ENCODE peak calls at places on chromosomes 1 and 21, in five cellular contexts. E is OCI-LY7, R is aorta, B is coronary artery, O is mammary epithelial cell. L is an unnamed sample.

GRCh38 chr1:98336472-98337118 is 324.9 kb upstream of the SNX7 start:
- DNase-seq in E (no peak), R (no peak), B (no peak), O (no peak), L (no peak)

GRCh38 chr1:115781343-115781742 is 12.8 kb upstream of the CASQ2 start:
- DNase-seq in E (no peak), R (no peak), B (no peak), O (peak; percentile 95), L (peak; percentile 17)

GRCh38 chr21:15967661-15968060 is 237.9 kb downstream of the USP25 start:
- DNase-seq in E (no peak), R (no peak), B (no peak), O (peak; percentile 17), L (peak; percentile 11)

GRCh38 chr1:147541672-147542548 is 609 bp downstream of the BCL9 start:
- DNase-seq in E (peak; percentile 39), R (peak; percentile 66), B (peak; percentile 79), O (no peak), L (peak; percentile 44)

GRCh38 chr21:42841156-42841915 is 38.0 kb downstream of the WDR4 start:
- DNase-seq in E (no peak), R (no peak), B (peak; percentile 62), O (no peak), L (no peak)

GRCh38 chr1:982765-983436 is 1.0 kb upstream of the PERM1 start:
- DNase-seq in E (no peak), R (no peak), B (no peak), O (no peak), L (no peak)

GRCh38 chr1:59076612-59077011 is 220.3 kb upstream of the FGGY start:
- DNase-seq in E (peak; percentile 2), R (no peak), B (no peak), O (no peak), L (no peak)

GRCh38 chr1:89889336-89889640 is 68.5 kb downstream of the LRRC8D start:
- DNase-seq in E (no peak), R (no peak), B (no peak), O (no peak), L (no peak)

GRCh38 chr1:24963943-24964677 is 34.0 kb upstream of the RUNX3 start:
- DNase-seq in E (no peak), R (no peak), B (no peak), O (no peak), L (no peak)

GRCh38 chr1:228464487-228464983 is 22.6 kb upstream of the RNF187 start:
- DNase-seq in E (peak; percentile 98), R (peak; percentile 86), B (no peak), O (peak; percentile 41), L (peak; percentile 84)

GRCh38 chr1:2231667-2232254 is 3.6 kb downstream of the SKI start:
- DNase-seq in E (no peak), R (peak; percentile 93), B (peak; percentile 97), O (peak; percentile 82), L (peak; percentile 85)

GRCh38 chr21:41396452-41397107 is 29.5 kb upstream of the MX1 start:
- DNase-seq in E (no peak), R (peak; percentile 75), B (peak; percentile 72), O (peak; percentile 8), L (no peak)

GRCh38 chr1:2384941-2385481 is 6.3 kb downstream of the MORN1 start:
- DNase-seq in E (no peak), R (peak; percentile 45), B (no peak), O (no peak), L (no peak)

GRCh38 chr1:216325946-216326345 is 97.3 kb downstream of the USH2A start:
- DNase-seq in E (no peak), R (no peak), B (no peak), O (peak; percentile 51), L (no peak)

GRCh38 chr1:26820784-26821269 is 5.7 kb upstream of the ZDHHC18 start:
- DNase-seq in E (peak; percentile 89), R (no peak), B (no peak), O (no peak), L (no peak)

GRCh38 chr21:38696617-38697016 is 109.1 kb upstream of the ETS2 start:
- DNase-seq in E (no peak), R (no peak), B (no peak), O (no peak), L (no peak)

GRCh38 chr21:43864313-43864805 is 664 bp upstream of the AGPAT3 start:
- DNase-seq in E (no peak), R (no peak), B (no peak), O (peak; percentile 50), L (no peak)

GRCh38 chr1:172108494-172108893 is 267.2 kb downstream of the DNM3 start:
- DNase-seq in E (no peak), R (no peak), B (no peak), O (peak; percentile 1), L (no peak)

GRCh38 chr1:221741364-221741970 is 422 bp downstream of the DUSP10 start:
- DNase-seq in E (no peak), R (peak; percentile 69), B (peak; percentile 78), O (no peak), L (no peak)

GRCh38 chr21:39037807-39038405 is 145.3 kb downstream of the PSMG1 start:
- DNase-seq in E (no peak), R (no peak), B (no peak), O (no peak), L (no peak)

GRCh38 chr21:15592271-15592860 is 137.4 kb upstream of the USP25 start:
- DNase-seq in E (peak; percentile 51), R (no peak), B (no peak), O (peak; percentile 35), L (peak; percentile 37)

GRCh38 chr1:31764307-31765040 is at the start of gene ADGRB2:
- DNase-seq in E (peak; percentile 31), R (no peak), B (no peak), O (no peak), L (no peak)

GRCh38 chr1:55632906-55633305 is 417.7 kb upstream of the USP24 start:
- DNase-seq in E (no peak), R (no peak), B (no peak), O (peak; percentile 18), L (no peak)

GRCh38 chr1:243732627-243733026 is 117.4 kb downstream of the AKT3 start:
- DNase-seq in E (no peak), R (no peak), B (no peak), O (no peak), L (no peak)

GRCh38 chr1:17635276-17635675 is 95.8 kb downstream of the ARHGEF10L start:
- DNase-seq in E (no peak), R (no peak), B (no peak), O (no peak), L (no peak)

GRCh38 chr1:239922778-239923522 is 168.7 kb upstream of the FMN2 start:
- DNase-seq in E (no peak), R (no peak), B (no peak), O (no peak), L (no peak)

GRCh38 chr1:2151252-2151651 is 43.3 kb downstream of the FAAP20 start:
- DNase-seq in E (no peak), R (peak; percentile 75), B (no peak), O (no peak), L (no peak)

GRCh38 chr1:115496904-115497527 is 144.8 kb upstream of the VANGL1 start:
- DNase-seq in E (no peak), R (no peak), B (no peak), O (peak; percentile 87), L (peak; percentile 83)

GRCh38 chr1:119268879-119269278 is 99.7 kb upstream of the HAO2 start:
- DNase-seq in E (no peak), R (no peak), B (no peak), O (no peak), L (no peak)

GRCh38 chr1:167447521-167448136 is 70.7 kb downstream of the CD247 start:
- DNase-seq in E (peak; percentile 80), R (no peak), B (peak; percentile 57), O (peak; percentile 18), L (no peak)

GRCh38 chr1:38046884-38047602 is 450 bp upstream of the POU3F1 start:
- DNase-seq in E (peak; percentile 63), R (peak; percentile 90), B (peak; percentile 89), O (peak; percentile 90), L (peak; percentile 63)

GRCh38 chr1:229238674-229239415 is 32.1 kb upstream of the RAB4A start:
- DNase-seq in E (no peak), R (peak; percentile 66), B (no peak), O (peak; percentile 62), L (no peak)

GRCh38 chr1:51553911-51554310 is 34.8 kb upstream of the EPS15 start:
- DNase-seq in E (no peak), R (no peak), B (no peak), O (peak; percentile 57), L (no peak)

GRCh38 chr1:227343727-227344551 is 25.6 kb upstream of the CDC42BPA start:
- DNase-seq in E (no peak), R (no peak), B (no peak), O (peak; percentile 89), L (peak; percentile 57)

GRCh38 chr1:227343201-227343600 is 24.9 kb upstream of the CDC42BPA start:
- DNase-seq in E (no peak), R (no peak), B (no peak), O (no peak), L (no peak)

GRCh38 chr1:227342075-227342829 is 24.0 kb upstream of the CDC42BPA start:
- DNase-seq in E (no peak), R (no peak), B (no peak), O (no peak), L (no peak)
- H3K27ac ChIP-seq in E (no peak overlapping the region), R (no peak overlapping the region), B (no peak overlapping the region), O (no peak overlapping the region), L (no peak overlapping the region)

GRCh38 chr1:8814870-8815269 is 2.6 kb downstream of the RERE start:
- DNase-seq in E (peak; percentile 27), R (no peak), B (no peak), O (peak; percentile 29), L (no peak)
- H3K27ac ChIP-seq in E (no peak overlapping the region), R (no peak overlapping the region), B (no peak overlapping the region), O (no peak overlapping the region), L (no peak overlapping the region)

GRCh38 chr21:29477347-29477746 is 178.6 kb downstream of the BACH1 start:
- DNase-seq in E (no peak), R (no peak), B (no peak), O (no peak), L (no peak)

GRCh38 chr21:29477941-29478340 is 179.2 kb downstream of the BACH1 start:
- DNase-seq in E (no peak), R (no peak), B (no peak), O (peak; percentile 15), L (peak; percentile 43)

GRCh38 chr21:29486306-29486705 is 187.6 kb downstream of the BACH1 start:
- DNase-seq in E (no peak), R (no peak), B (no peak), O (no peak), L (no peak)

GRCh38 chr21:29481081-29481480 is 182.4 kb downstream of the BACH1 start:
- DNase-seq in E (no peak), R (no peak), B (no peak), O (no peak), L (no peak)

DNA sequence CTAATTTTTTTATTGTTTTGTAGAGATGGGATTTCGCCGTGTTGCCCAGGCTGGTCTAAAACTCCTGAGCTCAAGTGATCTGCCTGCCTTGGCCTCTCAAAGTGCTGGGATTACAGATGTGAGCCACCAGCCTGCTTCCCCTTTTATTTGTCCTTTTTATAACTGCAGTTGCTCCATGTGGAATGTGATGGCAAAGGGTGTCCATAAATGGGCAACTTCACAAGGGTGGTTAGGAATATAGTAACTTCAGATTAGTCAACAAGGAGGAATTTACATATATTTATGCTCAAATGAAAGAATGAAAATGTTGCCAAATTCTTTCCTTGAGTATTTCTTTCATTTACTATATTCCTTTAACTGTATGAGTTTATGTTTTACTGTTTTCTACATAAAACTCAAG is 182.9 kb downstream of the BACH1 start:
- DNase-seq in E (no peak), R (no peak), B (no peak), O (no peak), L (no peak)
- H3K27ac ChIP-seq in E (no peak overlapping the region), R (no peak overlapping the region), B (no peak overlapping the region), O (no peak overlapping the region), L (no peak overlapping the region)

GRCh38 chr1:235408503-235408960 is 41.3 kb downstream of the TBCE start:
- DNase-seq in E (no peak), R (no peak), B (no peak), O (no peak), L (no peak)
- H3K27ac ChIP-seq in E (no peak overlapping the region), R (no peak overlapping the region), B (no peak overlapping the region), O (no peak overlapping the region), L (no peak overlapping the region)